ENCODE peak calls at places on chromosomes 1 and 21, in ten cellular contexts. One of them, this sample, is unnamed.

GRCh38 chr1:15899266-15899665 is 51.8 kb downstream of the SPEN start:
- DNase-seq in AG09319: no peak
- DNase-seq in AML-193: no peak
- DNase-seq in epithelial cell of esophagus: no peak
- DNase-seq in stimulated activated effector memory CD8-positive, alpha-beta T cell treated with anti-CD3 and anti-CD28 coated beads, Interleukin-12 subunit alpha, Interleukin-12 subunit beta, amount 100 ng/mL, for 72 hours: no peak
- DNase-seq in brain pericyte: no peak
- DNase-seq in stimulated activated CD4-positive, alpha-beta T cell treated with anti-CD3 and anti-CD28 coated beads, Interleukin-2, amount 100 ng/mL, for 48 hours: no peak
- DNase-seq in occipital lobe: no peak
- DNase-seq in activated CD8-positive, alpha-beta T cell treated with anti-CD3 and anti-CD28 coated beads, Interleukin-2, amount 10 ng/mL, durations not matched to agents 7 days and 5 days: no peak
- DNase-seq in H9: no peak
- DNase-seq in this sample: no peak

GRCh38 chr21:44618909-44619308 is 7.0 kb downstream of the KRTAP10-8 start:
- DNase-seq in AG09319: no peak
- DNase-seq in AML-193: no peak
- DNase-seq in epithelial cell of esophagus: no peak
- DNase-seq in stimulated activated effector memory CD8-positive, alpha-beta T cell treated with anti-CD3 and anti-CD28 coated beads, Interleukin-12 subunit alpha, Interleukin-12 subunit beta, amount 100 ng/mL, for 72 hours: peak
- DNase-seq in brain pericyte: no peak
- DNase-seq in stimulated activated CD4-positive, alpha-beta T cell treated with anti-CD3 and anti-CD28 coated beads, Interleukin-2, amount 100 ng/mL, for 48 hours: peak
- DNase-seq in occipital lobe: no peak
- DNase-seq in activated CD8-positive, alpha-beta T cell treated with anti-CD3 and anti-CD28 coated beads, Interleukin-2, amount 10 ng/mL, durations not matched to agents 7 days and 5 days: peak
- DNase-seq in H9: no peak
- DNase-seq in this sample: no peak

GRCh38 chr1:54487571-54488050 is 60.4 kb upstream of the ACOT11 start:
- DNase-seq in AG09319: no peak
- DNase-seq in AML-193: no peak
- DNase-seq in epithelial cell of esophagus: no peak
- DNase-seq in stimulated activated effector memory CD8-positive, alpha-beta T cell treated with anti-CD3 and anti-CD28 coated beads, Interleukin-12 subunit alpha, Interleukin-12 subunit beta, amount 100 ng/mL, for 72 hours: no peak
- DNase-seq in brain pericyte: no peak
- DNase-seq in stimulated activated CD4-positive, alpha-beta T cell treated with anti-CD3 and anti-CD28 coated beads, Interleukin-2, amount 100 ng/mL, for 48 hours: no peak
- DNase-seq in occipital lobe: peak
- DNase-seq in activated CD8-positive, alpha-beta T cell treated with anti-CD3 and anti-CD28 coated beads, Interleukin-2, amount 10 ng/mL, durations not matched to agents 7 days and 5 days: no peak
- DNase-seq in H9: peak
- DNase-seq in this sample: no peak

GRCh38 chr1:177171536-177172123 is 872 bp downstream of the BRINP2 start:
- DNase-seq in AG09319: no peak
- DNase-seq in AML-193: no peak
- DNase-seq in epithelial cell of esophagus: no peak
- DNase-seq in stimulated activated effector memory CD8-positive, alpha-beta T cell treated with anti-CD3 and anti-CD28 coated beads, Interleukin-12 subunit alpha, Interleukin-12 subunit beta, amount 100 ng/mL, for 72 hours: no peak
- DNase-seq in brain pericyte: no peak
- DNase-seq in stimulated activated CD4-positive, alpha-beta T cell treated with anti-CD3 and anti-CD28 coated beads, Interleukin-2, amount 100 ng/mL, for 48 hours: no peak
- DNase-seq in occipital lobe: no peak
- DNase-seq in activated CD8-positive, alpha-beta T cell treated with anti-CD3 and anti-CD28 coated beads, Interleukin-2, amount 10 ng/mL, durations not matched to agents 7 days and 5 days: no peak
- DNase-seq in H9: no peak
- DNase-seq in this sample: no peak

GRCh38 chr1:20478072-20478660 is 7.8 kb downstream of the CAMK2N1 start:
- DNase-seq in AG09319: no peak
- DNase-seq in AML-193: no peak
- DNase-seq in epithelial cell of esophagus: no peak
- DNase-seq in stimulated activated effector memory CD8-positive, alpha-beta T cell treated with anti-CD3 and anti-CD28 coated beads, Interleukin-12 subunit alpha, Interleukin-12 subunit beta, amount 100 ng/mL, for 72 hours: no peak
- DNase-seq in brain pericyte: no peak
- DNase-seq in stimulated activated CD4-positive, alpha-beta T cell treated with anti-CD3 and anti-CD28 coated beads, Interleukin-2, amount 100 ng/mL, for 48 hours: no peak
- DNase-seq in occipital lobe: no peak
- DNase-seq in activated CD8-positive, alpha-beta T cell treated with anti-CD3 and anti-CD28 coated beads, Interleukin-2, amount 10 ng/mL, durations not matched to agents 7 days and 5 days: no peak
- DNase-seq in H9: no peak
- DNase-seq in this sample: no peak

GRCh38 chr21:28334407-28334806 is 658.3 kb downstream of the LTN1 start:
- DNase-seq in AG09319: no peak
- DNase-seq in AML-193: no peak
- DNase-seq in epithelial cell of esophagus: peak
- DNase-seq in stimulated activated effector memory CD8-positive, alpha-beta T cell treated with anti-CD3 and anti-CD28 coated beads, Interleukin-12 subunit alpha, Interleukin-12 subunit beta, amount 100 ng/mL, for 72 hours: no peak
- DNase-seq in brain pericyte: no peak
- DNase-seq in stimulated activated CD4-positive, alpha-beta T cell treated with anti-CD3 and anti-CD28 coated beads, Interleukin-2, amount 100 ng/mL, for 48 hours: no peak
- DNase-seq in occipital lobe: no peak
- DNase-seq in activated CD8-positive, alpha-beta T cell treated with anti-CD3 and anti-CD28 coated beads, Interleukin-2, amount 10 ng/mL, durations not matched to agents 7 days and 5 days: no peak
- DNase-seq in H9: no peak
- DNase-seq in this sample: no peak

GRCh38 chr21:36990508-36991205 is 15.8 kb upstream of the RIPPLY3 start:
- DNase-seq in AG09319: no peak
- DNase-seq in AML-193: no peak
- DNase-seq in epithelial cell of esophagus: no peak
- DNase-seq in stimulated activated effector memory CD8-positive, alpha-beta T cell treated with anti-CD3 and anti-CD28 coated beads, Interleukin-12 subunit alpha, Interleukin-12 subunit beta, amount 100 ng/mL, for 72 hours: no peak
- DNase-seq in brain pericyte: no peak
- DNase-seq in stimulated activated CD4-positive, alpha-beta T cell treated with anti-CD3 and anti-CD28 coated beads, Interleukin-2, amount 100 ng/mL, for 48 hours: no peak
- DNase-seq in occipital lobe: no peak
- DNase-seq in activated CD8-positive, alpha-beta T cell treated with anti-CD3 and anti-CD28 coated beads, Interleukin-2, amount 10 ng/mL, durations not matched to agents 7 days and 5 days: no peak
- DNase-seq in H9: peak
- DNase-seq in this sample: no peak

GRCh38 chr1:43464840-43465693 is 11.3 kb upstream of the HYI start:
- DNase-seq in AG09319: no peak
- DNase-seq in AML-193: no peak
- DNase-seq in epithelial cell of esophagus: no peak
- DNase-seq in stimulated activated effector memory CD8-positive, alpha-beta T cell treated with anti-CD3 and anti-CD28 coated beads, Interleukin-12 subunit alpha, Interleukin-12 subunit beta, amount 100 ng/mL, for 72 hours: no peak
- DNase-seq in brain pericyte: no peak
- DNase-seq in stimulated activated CD4-positive, alpha-beta T cell treated with anti-CD3 and anti-CD28 coated beads, Interleukin-2, amount 100 ng/mL, for 48 hours: no peak
- DNase-seq in occipital lobe: no peak
- DNase-seq in activated CD8-positive, alpha-beta T cell treated with anti-CD3 and anti-CD28 coated beads, Interleukin-2, amount 10 ng/mL, durations not matched to agents 7 days and 5 days: no peak
- DNase-seq in H9: no peak
- DNase-seq in this sample: no peak

GRCh38 chr1:235657747-235658526 is 8.4 kb upstream of the GNG4 start:
- DNase-seq in AG09319: no peak
- DNase-seq in AML-193: no peak
- DNase-seq in epithelial cell of esophagus: no peak
- DNase-seq in stimulated activated effector memory CD8-positive, alpha-beta T cell treated with anti-CD3 and anti-CD28 coated beads, Interleukin-12 subunit alpha, Interleukin-12 subunit beta, amount 100 ng/mL, for 72 hours: no peak
- DNase-seq in brain pericyte: no peak
- DNase-seq in stimulated activated CD4-positive, alpha-beta T cell treated with anti-CD3 and anti-CD28 coated beads, Interleukin-2, amount 100 ng/mL, for 48 hours: no peak
- DNase-seq in occipital lobe: no peak
- DNase-seq in activated CD8-positive, alpha-beta T cell treated with anti-CD3 and anti-CD28 coated beads, Interleukin-2, amount 10 ng/mL, durations not matched to agents 7 days and 5 days: no peak
- DNase-seq in H9: no peak
- DNase-seq in this sample: no peak

GRCh38 chr1:91024501-91025119 is 2.8 kb upstream of the ZNF644 start:
- DNase-seq in AG09319: no peak
- DNase-seq in AML-193: no peak
- DNase-seq in epithelial cell of esophagus: no peak
- DNase-seq in stimulated activated effector memory CD8-positive, alpha-beta T cell treated with anti-CD3 and anti-CD28 coated beads, Interleukin-12 subunit alpha, Interleukin-12 subunit beta, amount 100 ng/mL, for 72 hours: no peak
- DNase-seq in brain pericyte: no peak
- DNase-seq in stimulated activated CD4-positive, alpha-beta T cell treated with anti-CD3 and anti-CD28 coated beads, Interleukin-2, amount 100 ng/mL, for 48 hours: no peak
- DNase-seq in occipital lobe: no peak
- DNase-seq in activated CD8-positive, alpha-beta T cell treated with anti-CD3 and anti-CD28 coated beads, Interleukin-2, amount 10 ng/mL, durations not matched to agents 7 days and 5 days: no peak
- DNase-seq in H9: no peak
- DNase-seq in this sample: no peak

GRCh38 chr1:154975409-154976205 is 1.1 kb downstream of the CKS1B start:
- DNase-seq in AG09319: no peak
- DNase-seq in AML-193: no peak
- DNase-seq in epithelial cell of esophagus: peak
- DNase-seq in stimulated activated effector memory CD8-positive, alpha-beta T cell treated with anti-CD3 and anti-CD28 coated beads, Interleukin-12 subunit alpha, Interleukin-12 subunit beta, amount 100 ng/mL, for 72 hours: peak
- DNase-seq in brain pericyte: no peak
- DNase-seq in stimulated activated CD4-positive, alpha-beta T cell treated with anti-CD3 and anti-CD28 coated beads, Interleukin-2, amount 100 ng/mL, for 48 hours: peak
- DNase-seq in occipital lobe: no peak
- DNase-seq in activated CD8-positive, alpha-beta T cell treated with anti-CD3 and anti-CD28 coated beads, Interleukin-2, amount 10 ng/mL, durations not matched to agents 7 days and 5 days: peak
- DNase-seq in H9: no peak
- DNase-seq in this sample: no peak

GRCh38 chr1:66576645-66577044 is 42.7 kb downstream of the SGIP1 start:
- DNase-seq in AG09319: no peak
- DNase-seq in AML-193: no peak
- DNase-seq in epithelial cell of esophagus: peak
- DNase-seq in stimulated activated effector memory CD8-positive, alpha-beta T cell treated with anti-CD3 and anti-CD28 coated beads, Interleukin-12 subunit alpha, Interleukin-12 subunit beta, amount 100 ng/mL, for 72 hours: no peak
- DNase-seq in brain pericyte: no peak
- DNase-seq in stimulated activated CD4-positive, alpha-beta T cell treated with anti-CD3 and anti-CD28 coated beads, Interleukin-2, amount 100 ng/mL, for 48 hours: no peak
- DNase-seq in occipital lobe: no peak
- DNase-seq in activated CD8-positive, alpha-beta T cell treated with anti-CD3 and anti-CD28 coated beads, Interleukin-2, amount 10 ng/mL, durations not matched to agents 7 days and 5 days: no peak
- DNase-seq in H9: no peak
- DNase-seq in this sample: no peak

GRCh38 chr1:229199261-229199850 is 71.6 kb upstream of the RAB4A start:
- DNase-seq in AG09319: no peak
- DNase-seq in AML-193: no peak
- DNase-seq in epithelial cell of esophagus: peak
- DNase-seq in stimulated activated effector memory CD8-positive, alpha-beta T cell treated with anti-CD3 and anti-CD28 coated beads, Interleukin-12 subunit alpha, Interleukin-12 subunit beta, amount 100 ng/mL, for 72 hours: no peak
- DNase-seq in brain pericyte: no peak
- DNase-seq in stimulated activated CD4-positive, alpha-beta T cell treated with anti-CD3 and anti-CD28 coated beads, Interleukin-2, amount 100 ng/mL, for 48 hours: no peak
- DNase-seq in occipital lobe: no peak
- DNase-seq in activated CD8-positive, alpha-beta T cell treated with anti-CD3 and anti-CD28 coated beads, Interleukin-2, amount 10 ng/mL, durations not matched to agents 7 days and 5 days: no peak
- DNase-seq in H9: no peak
- DNase-seq in this sample: no peak

GRCh38 chr1:203649551-203650011 is 22.9 kb downstream of the ATP2B4 start:
- DNase-seq in AG09319: no peak
- DNase-seq in AML-193: no peak
- DNase-seq in epithelial cell of esophagus: peak
- DNase-seq in stimulated activated effector memory CD8-positive, alpha-beta T cell treated with anti-CD3 and anti-CD28 coated beads, Interleukin-12 subunit alpha, Interleukin-12 subunit beta, amount 100 ng/mL, for 72 hours: peak
- DNase-seq in brain pericyte: no peak
- DNase-seq in stimulated activated CD4-positive, alpha-beta T cell treated with anti-CD3 and anti-CD28 coated beads, Interleukin-2, amount 100 ng/mL, for 48 hours: peak
- DNase-seq in occipital lobe: no peak
- DNase-seq in activated CD8-positive, alpha-beta T cell treated with anti-CD3 and anti-CD28 coated beads, Interleukin-2, amount 10 ng/mL, durations not matched to agents 7 days and 5 days: peak
- DNase-seq in H9: no peak
- DNase-seq in this sample: no peak

GRCh38 chr21:17775431-17776126 is 43.6 kb downstream of the C21orf91 start:
- DNase-seq in AG09319: no peak
- DNase-seq in AML-193: no peak
- DNase-seq in epithelial cell of esophagus: no peak
- DNase-seq in stimulated activated effector memory CD8-positive, alpha-beta T cell treated with anti-CD3 and anti-CD28 coated beads, Interleukin-12 subunit alpha, Interleukin-12 subunit beta, amount 100 ng/mL, for 72 hours: peak
- DNase-seq in brain pericyte: no peak
- DNase-seq in stimulated activated CD4-positive, alpha-beta T cell treated with anti-CD3 and anti-CD28 coated beads, Interleukin-2, amount 100 ng/mL, for 48 hours: no peak
- DNase-seq in occipital lobe: no peak
- DNase-seq in activated CD8-positive, alpha-beta T cell treated with anti-CD3 and anti-CD28 coated beads, Interleukin-2, amount 10 ng/mL, durations not matched to agents 7 days and 5 days: peak
- DNase-seq in H9: no peak
- DNase-seq in this sample: no peak

GRCh38 chr1:41507836-41508235 is 23.4 kb upstream of the EDN2 start:
- DNase-seq in AG09319: no peak
- DNase-seq in AML-193: no peak
- DNase-seq in epithelial cell of esophagus: no peak
- DNase-seq in stimulated activated effector memory CD8-positive, alpha-beta T cell treated with anti-CD3 and anti-CD28 coated beads, Interleukin-12 subunit alpha, Interleukin-12 subunit beta, amount 100 ng/mL, for 72 hours: no peak
- DNase-seq in brain pericyte: no peak
- DNase-seq in stimulated activated CD4-positive, alpha-beta T cell treated with anti-CD3 and anti-CD28 coated beads, Interleukin-2, amount 100 ng/mL, for 48 hours: no peak
- DNase-seq in occipital lobe: no peak
- DNase-seq in activated CD8-positive, alpha-beta T cell treated with anti-CD3 and anti-CD28 coated beads, Interleukin-2, amount 10 ng/mL, durations not matched to agents 7 days and 5 days: no peak
- DNase-seq in H9: no peak
- DNase-seq in this sample: no peak

GRCh38 chr21:44521928-44522752 is 17.9 kb downstream of the KRTAP10-1 start:
- DNase-seq in AG09319: no peak
- DNase-seq in AML-193: no peak
- DNase-seq in epithelial cell of esophagus: no peak
- DNase-seq in stimulated activated effector memory CD8-positive, alpha-beta T cell treated with anti-CD3 and anti-CD28 coated beads, Interleukin-12 subunit alpha, Interleukin-12 subunit beta, amount 100 ng/mL, for 72 hours: no peak
- DNase-seq in brain pericyte: no peak
- DNase-seq in stimulated activated CD4-positive, alpha-beta T cell treated with anti-CD3 and anti-CD28 coated beads, Interleukin-2, amount 100 ng/mL, for 48 hours: no peak
- DNase-seq in occipital lobe: no peak
- DNase-seq in activated CD8-positive, alpha-beta T cell treated with anti-CD3 and anti-CD28 coated beads, Interleukin-2, amount 10 ng/mL, durations not matched to agents 7 days and 5 days: no peak
- DNase-seq in H9: peak
- DNase-seq in this sample: no peak

GRCh38 chr1:34412597-34413392 is 236.1 kb downstream of the C1orf94 start:
- DNase-seq in AG09319: no peak
- DNase-seq in AML-193: no peak
- DNase-seq in epithelial cell of esophagus: no peak
- DNase-seq in stimulated activated effector memory CD8-positive, alpha-beta T cell treated with anti-CD3 and anti-CD28 coated beads, Interleukin-12 subunit alpha, Interleukin-12 subunit beta, amount 100 ng/mL, for 72 hours: no peak
- DNase-seq in brain pericyte: no peak
- DNase-seq in stimulated activated CD4-positive, alpha-beta T cell treated with anti-CD3 and anti-CD28 coated beads, Interleukin-2, amount 100 ng/mL, for 48 hours: no peak
- DNase-seq in occipital lobe: no peak
- DNase-seq in activated CD8-positive, alpha-beta T cell treated with anti-CD3 and anti-CD28 coated beads, Interleukin-2, amount 10 ng/mL, durations not matched to agents 7 days and 5 days: no peak
- DNase-seq in H9: no peak
- DNase-seq in this sample: no peak

This sample was measured in BJ.